ENCODE peak calls at places on chromosomes 12 and 14, in five cellular contexts. U, C, S, N and M are unnamed samples.

GRCh38 chr14:103716091-103716801 is 636 bp downstream of the ZFYVE21 start:
- DNase-seq in U (no peak), C (peak), S (no peak), N (no peak), M (no peak)

GRCh38 chr12:67318786-67319185 is 49.6 kb downstream of the CAND1 start:
- DNase-seq in U (no peak), C (no peak), S (no peak), N (no peak), M (no peak)

GRCh38 chr12:103012884-103013283 is 55.4 kb downstream of the ASCL1 start:
- DNase-seq in U (no peak), C (no peak), S (no peak), N (no peak), M (no peak)

GRCh38 chr14:94009767-94010166 is 12.7 kb downstream of the CCDC197 start:
- DNase-seq in U (no peak), C (peak), S (peak), N (no peak), M (no peak)

GRCh38 chr14:20417250-20418186 is 4.2 kb upstream of the TEP1 start:
- DNase-seq in U (no peak), C (no peak), S (no peak), N (no peak), M (no peak)

GRCh38 chr14:94345344-94346072 is 22.4 kb upstream of the SERPINA6 start:
- DNase-seq in U (no peak), C (peak), S (peak), N (no peak), M (no peak)

GRCh38 chr12:115638753-115639666 is 638.5 kb downstream of the MED13L start:
- DNase-seq in U (no peak), C (no peak), S (no peak), N (no peak), M (no peak)

GRCh38 chr14:105197274-105197673 is 16.2 kb upstream of the NUDT14 start:
- DNase-seq in U (no peak), C (peak), S (peak), N (no peak), M (no peak)

GRCh38 chr14:75401356-75401755 is 26.5 kb upstream of the JDP2 start:
- DNase-seq in U (no peak), C (peak), S (no peak), N (no peak), M (peak)

GRCh38 chr12:49553512-49554088 is 14.3 kb downstream of the MCRS1 start:
- DNase-seq in U (no peak), C (no peak), S (no peak), N (no peak), M (peak)

GRCh38 chr12:93573552-93574223 is 1.2 kb downstream of the SOCS2 start:
- DNase-seq in U (peak), C (peak), S (peak), N (no peak), M (no peak)

GRCh38 chr14:90397401-90398314 is 829 bp downstream of the CALM1 start:
- DNase-seq in U (peak), C (no peak), S (peak), N (peak), M (peak)

GRCh38 chr12:111775205-111776193 is 8.8 kb downstream of the ALDH2 start:
- DNase-seq in U (no peak), C (peak), S (peak), N (no peak), M (peak)

GRCh38 chr12:10967409-10967808 is 19.3 kb downstream of the TAS2R50 start:
- DNase-seq in U (no peak), C (peak), S (peak), N (no peak), M (peak)